ENCODE peak calls at places on chromosomes 16 and 17, in ten cellular contexts. R is heart left ventricle, E is H9, L is RWPE1, Y is breast epithelium, A is heart right ventricle, S is prostate gland, D is GM13977, W is uterus, F is mammary epithelial cell. I is an unnamed sample.
A peak's percentile ranks its signal among the peaks of the same experiment; 100 is the strongest.

GRCh38 chr16:77838597-77839255 is 50.4 kb downstream of the VAT1L start:
- DNase-seq in R (no peak), E (no peak), L (no peak), Y (no peak), A (no peak), S (no peak), D (no peak), W (no peak), F (no peak), I (no peak)

GRCh38 chr17:41959336-41960095 is 7.1 kb upstream of the CNP start:
- DNase-seq in R (no peak), E (peak; percentile 91), L (no peak), Y (no peak), A (no peak), S (no peak), D (no peak), W (no peak), F (peak; percentile 55), I (no peak)

GRCh38 chr17:34566201-34566600 is 13.2 kb upstream of the TMEM132E start:
- DNase-seq in R (no peak), E (no peak), L (no peak), Y (no peak), A (no peak), S (no peak), D (no peak), W (no peak), F (no peak), I (no peak)

GRCh38 chr16:30724641-30725464 is 23.4 kb upstream of the PHKG2 start:
- DNase-seq in R (peak; percentile 43), E (no peak), L (no peak), Y (no peak), A (peak; percentile 41), S (no peak), D (no peak), W (no peak), F (no peak), I (no peak)

GRCh38 chr17:56441331-56441730 is 152.2 kb upstream of the NOG start:
- DNase-seq in R (no peak), E (no peak), L (peak; percentile 8), Y (no peak), A (no peak), S (no peak), D (no peak), W (no peak), F (peak; percentile 31), I (no peak)

GRCh38 chr17:42819939-42820535 is 4.0 kb downstream of the BECN1 start:
- DNase-seq in R (peak; percentile 44), E (peak; percentile 89), L (no peak), Y (no peak), A (peak; percentile 40), S (no peak), D (peak; percentile 61), W (no peak), F (peak; percentile 32), I (no peak)

GRCh38 chr17:59846391-59847165 is 46.2 kb downstream of the TUBD1 start:
- DNase-seq in R (no peak), E (peak; percentile 48), L (peak; percentile 68), Y (peak; percentile 62), A (no peak), S (peak; percentile 56), D (peak; percentile 43), W (peak; percentile 69), F (peak; percentile 95), I (no peak)

GRCh38 chr16:77450790-77451487 is 16.1 kb upstream of the ADAMTS18 start:
- DNase-seq in R (no peak), E (no peak), L (no peak), Y (peak; percentile 26), A (no peak), S (no peak), D (no peak), W (no peak), F (no peak), I (no peak)

GRCh38 chr16:85602831-85603755 is 10.0 kb upstream of the GSE1 start:
- DNase-seq in R (no peak), E (no peak), L (no peak), Y (no peak), A (no peak), S (no peak), D (peak; percentile 74), W (no peak), F (no peak), I (peak; percentile 58)

GRCh38 chr16:85303354-85303883 is 191.1 kb upstream of the CIBAR2 start:
- DNase-seq in R (peak; percentile 66), E (peak; percentile 86), L (peak; percentile 68), Y (no peak), A (peak; percentile 77), S (peak; percentile 24), D (peak; percentile 90), W (peak; percentile 58), F (peak; percentile 16), I (peak; percentile 74)

GRCh38 chr17:43456661-43457361 is 27.0 kb upstream of the DHX8 start:
- DNase-seq in R (no peak), E (no peak), L (peak; percentile 13), Y (no peak), A (no peak), S (no peak), D (no peak), W (no peak), F (peak; percentile 42), I (no peak)

GRCh38 chr17:34302626-34303025 is 16.6 kb upstream of the CCL8 start:
- DNase-seq in R (no peak), E (no peak), L (no peak), Y (no peak), A (no peak), S (no peak), D (no peak), W (no peak), F (no peak), I (no peak)

GRCh38 chr16:78957328-78958100 is 643.0 kb downstream of the MAF start:
- DNase-seq in R (no peak), E (no peak), L (no peak), Y (no peak), A (no peak), S (peak; percentile 21), D (no peak), W (no peak), F (no peak), I (no peak)

GRCh38 chr17:40432864-40433528 is 10.3 kb upstream of the IGFBP4 start:
- DNase-seq in R (peak; percentile 63), E (peak; percentile 30), L (no peak), Y (no peak), A (no peak), S (no peak), D (no peak), W (peak; percentile 71), F (no peak), I (no peak)

DNA sequence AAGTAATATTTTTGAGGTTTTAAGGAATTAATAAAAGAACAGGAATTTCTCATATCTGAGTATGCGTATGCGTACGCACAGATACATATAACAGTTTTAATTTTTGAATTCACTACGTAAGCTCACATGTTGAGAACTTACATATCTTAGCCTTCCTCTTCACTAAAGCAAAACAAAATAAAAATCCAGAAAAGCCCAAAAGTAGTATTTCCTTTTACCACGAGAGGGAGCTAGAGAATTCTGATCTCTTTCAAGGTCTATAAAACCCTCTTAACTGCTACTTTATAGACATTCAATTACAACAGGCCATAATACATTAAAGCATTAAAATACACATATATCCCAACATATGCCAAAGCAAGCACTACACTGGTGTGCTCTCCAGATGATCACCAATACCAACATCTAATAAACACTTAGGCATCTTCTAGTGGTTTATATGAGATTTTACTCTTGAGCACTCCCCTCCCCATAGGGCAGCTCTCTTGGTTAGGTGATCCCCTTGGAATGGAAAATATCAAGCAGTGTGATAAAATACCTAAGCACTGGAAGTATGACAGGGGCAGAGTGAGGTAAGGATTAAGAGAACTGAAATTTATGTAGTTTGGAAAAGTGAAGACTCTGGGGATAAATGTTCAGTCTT is 94.0 kb downstream of the SKAP1 start:
- DNase-seq in R (no peak), E (no peak), L (peak; percentile 21), Y (no peak), A (no peak), S (no peak), D (peak; percentile 33), W (no peak), F (peak; percentile 53), I (no peak)
- TF ChIP-seq CTCF in R (peak; percentile 68), E (peak; percentile 85), L (peak; percentile 82), Y (peak; percentile 63), A (peak; percentile 83), S (no peak), D (peak; percentile 57), W (peak; percentile 63), F (peak; percentile 69), I (peak; percentile 58)

GRCh38 chr17:1365445-1366039 is 34.5 kb downstream of the YWHAE start:
- DNase-seq in R (peak; percentile 57), E (peak; percentile 77), L (peak; percentile 59), Y (peak; percentile 60), A (no peak), S (peak; percentile 67), D (peak; percentile 65), W (peak; percentile 46), F (peak; percentile 67), I (peak; percentile 31)
- TF ChIP-seq CTCF in R (peak; percentile 85), E (peak; percentile 87), L (peak; percentile 90), Y (peak; percentile 87), A (peak; percentile 93), S (peak; percentile 73), D (peak; percentile 72), W (peak; percentile 92), F (peak; percentile 88), I (peak; percentile 86)

GRCh38 chr17:28861393-28862203 is 6.8 kb downstream of the ERAL1 start:
- DNase-seq in R (no peak), E (peak; percentile 67), L (no peak), Y (no peak), A (no peak), S (no peak), D (no peak), W (no peak), F (no peak), I (no peak)

GRCh38 chr17:28865946-28866752 is 11.3 kb downstream of the ERAL1 start:
- DNase-seq in R (no peak), E (no peak), L (no peak), Y (no peak), A (no peak), S (no peak), D (peak; percentile 40), W (no peak), F (no peak), I (no peak)

GRCh38 chr17:28867276-28867675 is 12.5 kb downstream of the ERAL1 start:
- DNase-seq in R (no peak), E (no peak), L (no peak), Y (no peak), A (no peak), S (no peak), D (no peak), W (no peak), F (no peak), I (no peak)

GRCh38 chr17:28862497-28862896 is 7.7 kb downstream of the ERAL1 start:
- DNase-seq in R (no peak), E (no peak), L (no peak), Y (no peak), A (no peak), S (no peak), D (no peak), W (no peak), F (no peak), I (no peak)

GRCh38 chr17:28864991-28865849 is 10.4 kb downstream of the ERAL1 start:
- DNase-seq in R (no peak), E (no peak), L (no peak), Y (no peak), A (no peak), S (no peak), D (no peak), W (no peak), F (no peak), I (no peak)
- TF ChIP-seq CTCF in R (no peak), E (no peak), L (no peak), Y (no peak), A (no peak), S (no peak), D (no peak), W (no peak), F (no peak), I (no peak)

GRCh38 chr16:16805809-16806208 is 426.9 kb downstream of the NPIPA7 start:
- DNase-seq in R (no peak), E (no peak), L (no peak), Y (no peak), A (no peak), S (no peak), D (no peak), W (no peak), F (no peak), I (no peak)
- TF ChIP-seq CTCF in R (no peak), E (no peak), L (no peak), Y (no peak), A (no peak), S (no peak), D (no peak), W (no peak), F (no peak), I (no peak)